ENCODE peak calls at places on chromosome 12, in four cellular contexts. J is nucleus accumbens, S is cortex of kidney, G is uterus. Z is an unnamed sample.

GRCh38 chr12:71242511-71242910 is 84.7 kb upstream of the TSPAN8 start:
- DNase-seq in J (no peak), S (no peak), G (no peak), Z (no peak)

GRCh38 chr12:3326156-3326849 is 164.7 kb upstream of the PRMT8 start:
- DNase-seq in J (no peak), S (no peak), G (no peak), Z (no peak)

GRCh38 chr12:92312463-92312970 is 166.9 kb upstream of the BTG1 start:
- DNase-seq in J (no peak), S (no peak), G (no peak), Z (no peak)

GRCh38 chr12:114666746-114667668 is 17.0 kb downstream of the TBX3 start:
- DNase-seq in J (no peak), S (no peak), G (no peak), Z (no peak)

GRCh38 chr12:92326877-92327276 is 181.2 kb upstream of the BTG1 start:
- DNase-seq in J (no peak), S (no peak), G (no peak), Z (no peak)

GRCh38 chr12:88553941-88554658 is 26.2 kb downstream of the KITLG start:
- DNase-seq in J (no peak), S (no peak), G (no peak), Z (peak; percentile 13)

GRCh38 chr12:10612954-10613333 is 465 bp downstream of the MAGOHB start:
- DNase-seq in J (no peak), S (no peak), G (no peak), Z (no peak)

GRCh38 chr12:129727100-129727499 is 176.7 kb downstream of the TMEM132D start:
- DNase-seq in J (no peak), S (no peak), G (no peak), Z (no peak)

GRCh38 chr12:107131832-107132616 is 38.7 kb upstream of the CRY1 start:
- DNase-seq in J (peak; percentile 8), S (no peak), G (no peak), Z (no peak)

GRCh38 chr12:115320967-115321366 is 637.0 kb upstream of the TBX3 start:
- DNase-seq in J (no peak), S (no peak), G (peak; percentile 35), Z (no peak)

GRCh38 chr12:122836027-122836921 is 1.0 kb downstream of the HIP1R start:
- DNase-seq in J (no peak), S (no peak), G (no peak), Z (no peak)

GRCh38 chr12:1848146-1848545 is 27.8 kb downstream of the LRTM2 start:
- DNase-seq in J (no peak), S (no peak), G (peak; percentile 5), Z (peak; percentile 1)

GRCh38 chr12:1761857-1762256 is 58.5 kb upstream of the LRTM2 start:
- DNase-seq in J (no peak), S (no peak), G (no peak), Z (no peak)

GRCh38 chr12:126944684-126945083 is 1322.3 kb upstream of the TMEM132C start:
- DNase-seq in J (no peak), S (no peak), G (no peak), Z (no peak)

GRCh38 chr12:43847427-43847826 is 11.5 kb downstream of the TMEM117 start:
- DNase-seq in J (no peak), S (no peak), G (no peak), Z (no peak)